ENCODE peak calls at places on chromosomes 12 and 14, in six cellular contexts. T is GM18507; B is NCI-H1417; W is aorta; Z is stimulated activated CD4-positive, alpha-beta T cell treated with anti-CD3 and anti-CD28 coated beads, Interleukin-2, amount 100 ng/mL, for 4 hours; S is cardiac muscle cell. C is an unnamed sample.

GRCh38 chr12:11694528-11694927 is 45.1 kb downstream of the ETV6 start:
- DNase-seq in B (no peak), W (no peak), Z (no peak), S (no peak), T (no peak), C (no peak)

GRCh38 chr12:117986705-117987469 is 18.1 kb upstream of the KSR2 start:
- DNase-seq in T (no peak), W (no peak), Z (no peak), S (no peak), B (no peak), C (no peak)

GRCh38 chr14:63897706-63898105 is 44.9 kb downstream of the SYNE2 start:
- DNase-seq in W (no peak), T (no peak), Z (no peak), B (no peak), S (peak; percentile 85), C (no peak)

GRCh38 chr12:50099302-50100008 is 4.4 kb upstream of the GPD1 start:
- DNase-seq in W (no peak), B (no peak), S (no peak), T (no peak), Z (no peak), C (no peak)

GRCh38 chr14:68979722-68980552 is 835 bp upstream of the ACTN1 start:
- DNase-seq in T (no peak), B (peak; percentile 75), S (no peak), W (peak; percentile 74), Z (no peak), C (no peak)

GRCh38 chr12:51118706-51119105 is 35.3 kb upstream of the CSRNP2 start:
- DNase-seq in T (no peak), S (peak; percentile 7), Z (no peak), B (no peak), W (no peak), C (no peak)

GRCh38 chr12:109523504-109523903 is 46.1 kb downstream of the UBE3B start:
- DNase-seq in S (no peak), B (no peak), Z (no peak), W (no peak), T (no peak), C (no peak)

GRCh38 chr12:16350682-16351081 is 3.2 kb downstream of the MGST1 start:
- DNase-seq in Z (no peak), S (peak; percentile 98), W (no peak), T (no peak), B (no peak), C (no peak)

GRCh38 chr12:15757553-15758255 is 31.5 kb downstream of the EPS8 start:
- DNase-seq in Z (no peak), B (no peak), W (peak; percentile 46), S (peak; percentile 80), T (no peak), C (no peak)

GRCh38 chr14:64762044-64763034 is 58.1 kb downstream of the PLEKHG3 start:
- DNase-seq in Z (peak; percentile 14), S (peak; percentile 97), T (no peak), B (peak; percentile 92), W (peak; percentile 90), C (no peak)

GRCh38 chr12:42473130-42473529 is 116.4 kb downstream of the PRICKLE1 start:
- DNase-seq in T (no peak), S (peak; percentile 57), Z (no peak), B (no peak), W (no peak), C (no peak)

GRCh38 chr12:16604853-16605252 is 1.1 kb downstream of the LMO3 start:
- DNase-seq in S (no peak), W (no peak), Z (no peak), T (no peak), B (peak; percentile 90), C (no peak)

GRCh38 chr12:104456950-104457745 is 400 bp downstream of the CHST11 start:
- DNase-seq in W (peak; percentile 82), T (no peak), B (peak; percentile 92), Z (no peak), S (peak; percentile 80), C (no peak)

GRCh38 chr14:101222362-101223090 is 319.0 kb upstream of the RTL1 start:
- DNase-seq in T (no peak), S (no peak), B (no peak), W (no peak), Z (no peak), C (no peak)

GRCh38 chr12:39372929-39373328 is 70.0 kb downstream of the KIF21A start:
- DNase-seq in B (no peak), S (peak; percentile 17), W (no peak), Z (no peak), T (no peak), C (no peak)

GRCh38 chr12:21941522-21942376 is 523 bp upstream of the ABCC9 start:
- DNase-seq in S (peak; percentile 58), T (no peak), W (peak; percentile 72), Z (no peak), B (no peak), C (peak; percentile 24)